ENCODE peak calls at places on chromosomes 16 and 17, in seven cellular contexts. One of them, this sample, is unnamed.

GRCh38 chr16:72977127-72977526 is 70.8 kb downstream of the ZFHX3 start:
- DNase-seq in cardiac fibroblast: no peak
- DNase-seq in PC-9: no peak
- DNase-seq in tibial artery: no peak
- DNase-seq in CD4-positive, CD25-positive, alpha-beta regulatory T cell: no peak
- DNase-seq in stimulated activated CD4-positive, alpha-beta T cell treated with anti-CD3 and anti-CD28 coated beads, Interleukin-4, amount 100 ng/mL, for 4 hours: no peak
- DNase-seq in fibroblast of pulmonary artery: no peak
- DNase-seq in this sample: no peak

GRCh38 chr17:30235386-30236296 is at the start of gene SLC6A4:
- DNase-seq in stimulated activated CD4-positive, alpha-beta T cell treated with anti-CD3 and anti-CD28 coated beads, Interleukin-4, amount 100 ng/mL, for 4 hours: no peak
- DNase-seq in cardiac fibroblast: peak; percentile 21
- DNase-seq in PC-9: no peak
- DNase-seq in CD4-positive, CD25-positive, alpha-beta regulatory T cell: no peak
- DNase-seq in fibroblast of pulmonary artery: peak; percentile 14
- DNase-seq in tibial artery: no peak
- DNase-seq in this sample: no peak

GRCh38 chr16:88070341-88070740 is 119.1 kb downstream of the BANP start:
- DNase-seq in fibroblast of pulmonary artery: no peak
- DNase-seq in PC-9: no peak
- DNase-seq in tibial artery: no peak
- DNase-seq in CD4-positive, CD25-positive, alpha-beta regulatory T cell: no peak
- DNase-seq in cardiac fibroblast: no peak
- DNase-seq in stimulated activated CD4-positive, alpha-beta T cell treated with anti-CD3 and anti-CD28 coated beads, Interleukin-4, amount 100 ng/mL, for 4 hours: no peak
- DNase-seq in this sample: no peak

GRCh38 chr16:26569793-26570192 is 496.9 kb upstream of the C16orf82 start:
- DNase-seq in tibial artery: no peak
- DNase-seq in fibroblast of pulmonary artery: no peak
- DNase-seq in cardiac fibroblast: no peak
- DNase-seq in CD4-positive, CD25-positive, alpha-beta regulatory T cell: peak; percentile 41
- DNase-seq in stimulated activated CD4-positive, alpha-beta T cell treated with anti-CD3 and anti-CD28 coated beads, Interleukin-4, amount 100 ng/mL, for 4 hours: no peak
- DNase-seq in PC-9: no peak
- DNase-seq in this sample: peak; percentile 0

GRCh38 chr17:81246679-81247338 is 7.7 kb downstream of the NDUFAF8 start:
- DNase-seq in stimulated activated CD4-positive, alpha-beta T cell treated with anti-CD3 and anti-CD28 coated beads, Interleukin-4, amount 100 ng/mL, for 4 hours: no peak
- DNase-seq in fibroblast of pulmonary artery: no peak
- DNase-seq in tibial artery: no peak
- DNase-seq in CD4-positive, CD25-positive, alpha-beta regulatory T cell: no peak
- DNase-seq in cardiac fibroblast: no peak
- DNase-seq in PC-9: no peak
- DNase-seq in this sample: no peak

GRCh38 chr17:82929676-82930042 is 89.8 kb upstream of the ZNF750 start:
- DNase-seq in fibroblast of pulmonary artery: no peak
- DNase-seq in PC-9: no peak
- DNase-seq in stimulated activated CD4-positive, alpha-beta T cell treated with anti-CD3 and anti-CD28 coated beads, Interleukin-4, amount 100 ng/mL, for 4 hours: no peak
- DNase-seq in tibial artery: peak; percentile 60
- DNase-seq in cardiac fibroblast: no peak
- DNase-seq in CD4-positive, CD25-positive, alpha-beta regulatory T cell: no peak
- DNase-seq in this sample: no peak

GRCh38 chr17:5541610-5542202 is 42.6 kb downstream of the NLRP1 start:
- DNase-seq in fibroblast of pulmonary artery: no peak
- DNase-seq in CD4-positive, CD25-positive, alpha-beta regulatory T cell: no peak
- DNase-seq in stimulated activated CD4-positive, alpha-beta T cell treated with anti-CD3 and anti-CD28 coated beads, Interleukin-4, amount 100 ng/mL, for 4 hours: no peak
- DNase-seq in PC-9: no peak
- DNase-seq in tibial artery: no peak
- DNase-seq in cardiac fibroblast: no peak
- DNase-seq in this sample: no peak

GRCh38 chr17:62876664-62877411 is 68.7 kb upstream of the MARCHF10 start:
- DNase-seq in stimulated activated CD4-positive, alpha-beta T cell treated with anti-CD3 and anti-CD28 coated beads, Interleukin-4, amount 100 ng/mL, for 4 hours: no peak
- DNase-seq in CD4-positive, CD25-positive, alpha-beta regulatory T cell: no peak
- DNase-seq in cardiac fibroblast: peak; percentile 24
- DNase-seq in PC-9: peak; percentile 73
- DNase-seq in fibroblast of pulmonary artery: peak; percentile 64
- DNase-seq in tibial artery: no peak
- DNase-seq in this sample: no peak

This sample was measured in immature natural killer cell.